ENCODE peak calls at places on chromosome 1, in six cellular contexts. O is cardiac muscle cell, F is uterus, L is heart left ventricle, H is endothelial cell of umbilical vein, T is ovary. N is an unnamed sample. For H3K4me1, the result is how much of the 10 kb centered on the place peaks cover.

GRCh38 chr1:214550339-214551051 is 907 bp downstream of the PTPN14 start:
- DNase-seq in O (no peak), F (peak), L (no peak), H (no peak), T (no peak), N (no peak)

GRCh38 chr1:62230724-62231123 is 36.1 kb downstream of the L1TD1 start:
- DNase-seq in O (no peak), F (no peak), L (no peak), H (no peak), T (no peak), N (no peak)

GRCh38 chr1:209607102-209607794 is 23.7 kb downstream of the CAMK1G start:
- DNase-seq in O (no peak), F (no peak), L (no peak), H (no peak), T (no peak), N (no peak)

GRCh38 chr1:43747736-43748135 is 40.4 kb downstream of the ST3GAL3 start:
- DNase-seq in O (no peak), F (no peak), L (no peak), H (no peak), T (no peak), N (no peak)

GRCh38 chr1:29639741-29640427 is 403.6 kb downstream of the PTPRU start:
- DNase-seq in O (no peak), F (no peak), L (no peak), H (no peak), T (no peak), N (no peak)

GRCh38 chr1:40919475-40920011 is 57.4 kb upstream of the CITED4 start:
- DNase-seq in O (no peak), F (no peak), L (no peak), H (no peak), T (no peak), N (no peak)

GRCh38 chr1:79124756-79125155 is 118.2 kb upstream of the ADGRL4 start:
- DNase-seq in O (no peak), F (no peak), L (no peak), H (peak), T (no peak), N (no peak)

GRCh38 chr1:214425101-214425500 is 126.3 kb downstream of the PTPN14 start:
- DNase-seq in O (no peak), F (no peak), L (no peak), H (no peak), T (no peak), N (no peak)

GRCh38 chr1:19577001-19577400 is 67.1 kb upstream of the NBL1 start:
- DNase-seq in O (no peak), F (no peak), L (no peak), H (no peak), T (no peak), N (no peak)

GRCh38 chr1:38052750-38053415 is 6.3 kb upstream of the POU3F1 start:
- DNase-seq in O (no peak), F (no peak), L (no peak), H (no peak), T (no peak), N (no peak)

GRCh38 chr1:84164156-84164555 is 20.1 kb downstream of the PRKACB start:
- DNase-seq in O (no peak), F (no peak), L (no peak), H (no peak), T (no peak), N (no peak)

GRCh38 chr1:38724160-38725131 is 135.1 kb downstream of the RRAGC start:
- DNase-seq in O (no peak), F (no peak), L (no peak), H (peak), T (no peak), N (no peak)

GRCh38 chr1:230796626-230797025 is 49.4 kb downstream of the CAPN9 start:
- DNase-seq in O (no peak), F (no peak), L (no peak), H (no peak), T (no peak), N (no peak)

GRCh38 chr1:230794871-230795645 is 47.9 kb downstream of the CAPN9 start:
- DNase-seq in O (no peak), F (no peak), L (no peak), H (no peak), T (no peak), N (no peak)

GRCh38 chr1:230798187-230798484 is 50.9 kb downstream of the CAPN9 start:
- DNase-seq in O (no peak), F (no peak), L (no peak), H (no peak), T (no peak), N (no peak)

GRCh38 chr1:230798491-230798890 is 51.3 kb downstream of the CAPN9 start:
- DNase-seq in O (no peak), F (no peak), L (no peak), H (no peak), T (no peak), N (no peak)

DNA sequence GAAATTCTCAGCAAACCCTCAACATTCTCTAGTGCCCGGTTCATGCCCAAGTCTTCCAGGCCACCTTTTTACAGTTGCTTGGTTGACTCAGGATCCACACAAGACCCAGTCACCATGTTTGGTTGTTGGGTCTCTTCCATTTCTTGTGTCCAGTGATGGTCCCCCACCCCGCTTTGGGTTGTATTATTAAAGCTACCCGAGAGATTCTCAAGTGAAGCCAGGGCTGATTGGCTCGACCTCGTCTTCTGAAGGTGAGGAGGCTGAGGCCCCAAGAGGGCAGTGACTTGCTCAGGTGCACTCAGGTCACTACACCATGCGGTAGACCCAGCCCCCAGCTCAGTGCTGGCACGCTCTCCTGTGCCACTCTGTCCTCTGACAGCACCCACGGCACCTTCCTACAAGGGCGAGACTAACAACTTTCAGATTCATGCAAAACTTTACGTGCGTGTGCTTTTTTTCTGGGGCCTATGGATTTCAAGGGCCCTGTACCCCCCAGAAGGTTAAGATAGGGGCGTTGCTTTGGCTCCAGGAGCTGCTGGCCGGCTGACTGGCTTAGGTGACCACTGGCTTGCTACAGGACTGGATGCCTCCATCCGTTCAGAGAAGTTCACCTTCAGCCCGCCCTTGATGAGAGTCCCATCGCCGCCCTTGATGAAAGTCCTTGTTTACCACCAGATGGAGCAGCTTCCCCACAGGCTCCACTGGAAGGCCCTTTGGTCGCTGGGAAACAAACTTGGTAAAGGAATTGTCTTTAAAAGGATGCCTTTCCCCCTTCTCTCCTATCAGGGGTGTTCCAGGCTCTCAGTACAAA is 50.4 kb downstream of the CAPN9 start:
- DNase-seq in O (peak), F (peak), L (peak), H (peak), T (peak), N (no peak)
- H3K4me1 ChIP-seq in O (under half), F (under half), L (under half), H (under half), T (under half), N (under half)

DNA sequence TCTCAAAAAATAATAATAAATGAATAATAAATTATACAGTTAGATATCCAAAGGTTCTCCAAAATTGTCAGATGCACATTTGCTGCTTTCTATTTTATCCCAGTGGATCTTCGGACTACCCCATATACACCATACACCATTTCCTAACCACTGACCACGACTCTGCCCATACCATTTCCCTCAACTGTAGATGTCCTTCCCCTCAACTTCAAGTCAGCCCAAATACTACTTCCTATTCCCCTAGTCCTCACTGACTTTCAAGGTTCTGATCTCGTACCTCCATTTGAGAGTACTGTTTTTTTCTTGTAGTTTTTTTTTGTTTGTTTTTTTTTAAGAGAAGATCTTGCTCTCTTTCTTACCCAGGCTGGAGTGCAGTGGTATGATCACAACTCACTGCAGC is 19.6 kb downstream of the EIF4G3 start:
- DNase-seq in O (no peak), F (no peak), L (no peak), H (no peak), T (no peak), N (no peak)
- H3K27ac ChIP-seq in O (no peak), F (no peak), L (no peak), H (no peak), T (no peak), N (no peak)

GRCh38 chr1:228016181-228016510 is 9.3 kb downstream of the WNT3A start:
- DNase-seq in O (no peak), F (no peak), L (no peak), H (no peak), T (peak), N (peak)

GRCh38 chr1:228015276-228016180 is 8.7 kb downstream of the WNT3A start:
- DNase-seq in O (no peak), F (no peak), L (no peak), H (no peak), T (peak), N (peak)

GRCh38 chr1:228017356-228018124 is 10.7 kb downstream of the WNT3A start:
- DNase-seq in O (no peak), F (no peak), L (no peak), H (no peak), T (peak), N (peak)

GRCh38 chr1:228018125-228018398 is 11.3 kb downstream of the WNT3A start:
- DNase-seq in O (no peak), F (no peak), L (no peak), H (no peak), T (no peak), N (peak)

DNA sequence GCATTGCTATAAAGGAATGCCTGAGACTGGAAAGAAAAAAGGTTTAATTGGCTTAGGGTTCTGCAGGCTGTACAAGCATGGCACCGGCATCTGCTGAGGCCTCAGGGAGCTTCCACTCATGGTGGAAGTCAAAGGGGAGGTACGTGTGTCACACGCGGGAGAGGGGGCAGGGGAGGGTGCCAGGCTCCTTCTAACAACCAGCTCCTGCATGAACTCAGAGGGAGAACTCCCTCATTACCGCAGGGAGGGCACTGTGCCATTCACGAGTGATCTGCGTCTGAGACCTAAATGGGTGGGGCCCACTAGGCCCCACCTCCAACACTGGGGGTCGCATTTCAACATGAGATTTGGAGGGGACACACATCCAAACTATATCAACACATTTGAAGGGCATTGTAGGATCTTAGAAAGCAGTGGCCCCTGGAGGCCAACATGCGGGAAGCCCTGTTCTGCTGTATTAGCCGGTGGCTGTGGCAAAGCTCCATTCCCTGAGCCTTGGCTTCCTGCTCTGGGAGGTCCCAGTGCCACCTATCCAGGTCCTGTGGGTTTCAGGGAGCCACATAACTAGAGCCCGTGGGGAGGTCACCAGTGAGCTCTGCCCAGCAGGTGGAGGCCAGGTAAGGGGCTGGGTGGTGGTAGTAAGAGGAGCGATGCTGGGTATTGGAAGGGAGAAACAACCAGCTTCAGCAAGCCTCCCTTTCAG is 10.0 kb downstream of the WNT3A start:
- DNase-seq in O (no peak), F (no peak), L (no peak), H (no peak), T (peak), N (peak)
- H3K4me1 ChIP-seq in O (under half), F (under half), L (under half), H (under half), T (under half), N (under half)

DNA sequence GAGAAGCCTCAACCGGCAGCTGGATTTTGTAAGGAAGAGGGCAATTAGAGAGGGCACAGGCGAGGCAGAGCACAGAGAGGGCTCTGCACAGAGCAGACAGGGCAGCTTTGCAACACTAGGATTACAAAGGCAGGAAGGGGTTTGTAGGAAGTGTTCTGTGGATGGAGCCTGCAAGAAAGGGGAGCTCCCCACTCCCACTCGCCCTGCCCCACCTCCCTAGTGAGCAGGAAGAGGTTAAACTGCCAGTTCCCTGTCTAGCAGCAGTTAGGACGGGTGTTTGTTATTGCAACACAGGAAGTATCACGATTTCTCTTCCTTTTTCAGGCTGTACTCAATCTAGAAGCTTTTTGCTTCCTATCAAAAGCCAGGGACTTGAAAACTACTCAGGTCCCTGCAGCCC is 63.3 kb upstream of the LRRC8D start:
- DNase-seq in O (no peak), F (no peak), L (peak), H (peak), T (no peak), N (no peak)
- H3K27ac ChIP-seq in O (no peak), F (no peak), L (peak), H (peak), T (no peak), N (no peak)

N was measured in aorta.